ENCODE peak calls at places on chromosomes 12 and 14, in ten cellular contexts. V, F, H, M, X, B, A, P, G and N are unnamed samples.

GRCh38 chr12:109621271-109621671 is 47.7 kb downstream of the MVK start:
- DNase-seq in G (no peak), A (no peak), P (no peak), H (no peak), F (no peak), V (no peak), X (no peak), B (no peak), M (no peak), N (no peak)

GRCh38 chr14:22630486-22630885 is 13.7 kb downstream of the OR6J1 start:
- DNase-seq in H (no peak), F (no peak), A (no peak), G (no peak), B (no peak), P (no peak), V (no peak), X (no peak), M (no peak), N (no peak)

GRCh38 chr12:89709994-89710872 is 1.6 kb upstream of the ATP2B1 start:
- DNase-seq in H (no peak), F (peak; percentile 53), P (peak; percentile 83), G (no peak), A (peak; percentile 52), X (peak; percentile 84), M (peak; percentile 84), B (peak; percentile 23), V (peak; percentile 24), N (peak; percentile 87)

GRCh38 chr12:113329022-113329790 is 5.7 kb downstream of the SLC8B1 start:
- DNase-seq in B (no peak), H (no peak), M (no peak), G (no peak), F (no peak), P (no peak), V (no peak), A (no peak), X (no peak), N (no peak)

GRCh38 chr14:35235840-35236239 is 56.3 kb upstream of the PSMA6 start:
- DNase-seq in B (no peak), X (no peak), A (no peak), H (no peak), G (no peak), F (no peak), P (no peak), V (no peak), M (no peak), N (no peak)

GRCh38 chr12:19739195-19739776 is 300.0 kb downstream of the AEBP2 start:
- DNase-seq in G (peak; percentile 7), B (peak; percentile 17), A (peak; percentile 52), H (peak; percentile 63), M (no peak), P (no peak), X (no peak), F (no peak), V (no peak), N (no peak)

GRCh38 chr14:68892961-68893360 is 86.1 kb downstream of the ACTN1 start:
- DNase-seq in B (no peak), G (peak; percentile 17), X (no peak), H (no peak), M (no peak), V (no peak), F (no peak), P (no peak), A (peak; percentile 1), N (no peak)

GRCh38 chr12:124453419-124454351 is 113.7 kb downstream of the NCOR2 start:
- DNase-seq in A (peak; percentile 85), X (peak; percentile 95), H (peak; percentile 70), V (peak; percentile 66), P (no peak), B (peak; percentile 85), G (no peak), M (peak; percentile 97), F (peak; percentile 97), N (no peak)

GRCh38 chr14:66330218-66330617 is 156.0 kb upstream of the CCDC196 start:
- DNase-seq in X (no peak), B (no peak), V (no peak), A (no peak), P (no peak), G (no peak), M (no peak), F (no peak), H (no peak), N (no peak)

GRCh38 chr14:100262545-100262944 is 23.6 kb downstream of the YY1 start:
- DNase-seq in H (no peak), M (no peak), A (no peak), B (no peak), P (no peak), G (no peak), V (no peak), F (no peak), X (no peak), N (no peak)

GRCh38 chr14:63650336-63650952 is 8.8 kb upstream of the WDR89 start:
- DNase-seq in F (no peak), M (no peak), P (no peak), A (no peak), X (no peak), G (no peak), V (no peak), H (no peak), B (peak; percentile 67), N (no peak)

GRCh38 chr14:102403028-102403427 is 40.3 kb downstream of the TECPR2 start:
- DNase-seq in P (no peak), V (no peak), X (no peak), F (no peak), M (no peak), H (no peak), B (no peak), G (no peak), A (no peak), N (no peak)

GRCh38 chr14:36941783-36942521 is 230.5 kb downstream of the SLC25A21 start:
- DNase-seq in P (peak; percentile 92), M (peak; percentile 68), F (peak; percentile 49), V (peak; percentile 35), X (peak; percentile 64), A (peak; percentile 61), B (no peak), G (peak; percentile 54), H (peak; percentile 78), N (peak; percentile 78)

GRCh38 chr12:90124289-90124688 is 415.7 kb upstream of the ATP2B1 start:
- DNase-seq in H (no peak), F (no peak), A (no peak), V (no peak), B (no peak), P (no peak), X (no peak), M (no peak), G (no peak), N (no peak)

GRCh38 chr12:107027304-107028053 is 40.5 kb upstream of the MTERF2 start:
- DNase-seq in G (no peak), X (no peak), P (no peak), A (no peak), B (peak; percentile 82), M (no peak), H (no peak), F (peak; percentile 21), V (peak; percentile 40), N (no peak)

GRCh38 chr14:91375748-91376452 is 41.7 kb downstream of the CCDC88C start:
- DNase-seq in A (no peak), V (no peak), P (no peak), H (no peak), X (no peak), B (no peak), F (no peak), M (no peak), G (no peak), N (no peak)
- H3K4me1 ChIP-seq in A (peaks cover 38% of the 10 kb centered on the region), V (no peaks in the 10 kb centered on the region), P (peaks cover 22% of the 10 kb centered on the region), H (peaks cover 8% of the 10 kb centered on the region), X (no peaks in the 10 kb centered on the region), B (peaks cover 98% of the 10 kb centered on the region), F (peaks cover 25% of the 10 kb centered on the region), M (no peaks in the 10 kb centered on the region), G (peaks cover 35% of the 10 kb centered on the region), N (peaks cover 67% of the 10 kb centered on the region)

DNA sequence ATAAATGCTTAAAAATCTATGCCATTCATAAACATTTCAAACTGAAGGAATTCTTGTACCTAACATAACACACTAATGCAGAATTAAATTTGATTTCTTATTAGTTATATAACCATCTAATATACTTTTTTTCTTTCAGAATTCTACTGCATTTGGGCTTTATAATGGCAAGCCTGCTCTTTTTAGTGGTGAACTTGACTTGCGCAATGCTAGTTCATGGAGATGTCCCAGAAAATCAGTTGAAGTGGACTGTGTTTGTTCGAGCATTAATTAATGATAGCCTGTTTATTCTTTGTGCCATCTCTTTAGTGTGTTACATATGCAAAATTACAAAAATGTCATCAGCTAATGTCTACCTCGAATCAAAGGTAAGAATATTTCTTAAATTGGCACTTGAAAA is 47.3 kb downstream of the GPR137C start:
- DNase-seq in A (no peak), P (no peak), F (no peak), M (no peak), H (no peak), X (no peak), B (no peak), V (no peak), G (no peak), N (no peak)
- H3K4me3 ChIP-seq in A (no peak overlapping the region), P (no peak overlapping the region), F (no peak overlapping the region), M (no peak overlapping the region), H (no peak overlapping the region), X (no peak overlapping the region), B (no peak overlapping the region), V (no peak overlapping the region), G (no peak overlapping the region), N (no peak overlapping the region)

DNA sequence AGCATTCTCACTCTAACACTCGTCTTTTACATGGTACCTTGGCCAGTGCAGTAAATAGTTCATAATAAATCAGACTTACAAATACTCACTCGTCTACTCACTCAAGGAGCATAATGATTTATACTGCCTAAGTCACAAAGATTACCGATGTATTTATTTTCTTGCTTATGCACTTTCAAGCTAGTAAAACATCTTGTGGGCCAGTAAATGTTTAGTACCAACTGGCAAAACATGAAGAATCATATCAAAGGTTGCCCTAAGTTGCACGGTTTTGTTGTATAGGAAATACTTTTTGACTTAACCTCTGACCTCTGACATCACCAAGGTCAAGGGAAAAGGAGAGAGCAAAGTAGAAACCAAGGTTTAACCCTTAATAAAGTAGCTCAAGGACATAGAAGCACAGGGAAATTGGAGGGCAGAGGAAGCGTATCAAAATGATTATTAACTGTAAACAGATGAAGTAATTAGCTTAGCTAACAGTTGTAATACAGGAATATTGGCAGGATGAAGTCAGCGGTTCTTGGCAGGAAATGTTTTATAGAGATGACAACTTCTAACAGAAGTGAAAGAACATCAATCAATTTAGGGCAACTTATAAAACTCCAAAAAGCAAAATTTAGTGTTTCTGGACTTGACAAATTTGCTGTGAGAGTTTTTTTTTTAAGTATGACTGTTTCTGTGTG is 131.9 kb downstream of the HMGA2 start:
- DNase-seq in P (no peak), V (no peak), X (no peak), B (no peak), G (no peak), H (no peak), M (no peak), A (no peak), F (no peak), N (no peak)
- H3K4me1 ChIP-seq in P (no peaks in the 10 kb centered on the region), V (no peaks in the 10 kb centered on the region), X (no peaks in the 10 kb centered on the region), B (no peaks in the 10 kb centered on the region), G (no peaks in the 10 kb centered on the region), H (peaks cover 7% of the 10 kb centered on the region), M (no peaks in the 10 kb centered on the region), A (no peaks in the 10 kb centered on the region), F (no peaks in the 10 kb centered on the region), N (peaks cover 16% of the 10 kb centered on the region)

GRCh38 chr12:122097641-122098364 is 19.2 kb downstream of the MLXIP start:
- DNase-seq in M (no peak), P (no peak), F (peak; percentile 71), X (no peak), V (no peak), H (peak; percentile 18), A (peak; percentile 62), B (no peak), G (peak; percentile 86), N (no peak)
- H3K4me3 ChIP-seq in M (no peak overlapping the region), P (no peak overlapping the region), F (no peak overlapping the region), X (no peak overlapping the region), V (no peak overlapping the region), H (no peak overlapping the region), A (no peak overlapping the region), B (no peak overlapping the region), G (no peak overlapping the region), N (no peak overlapping the region)